ENCODE peak calls at places on chromosomes 12 and 14, in seven cellular contexts. B is fibroblast of pulmonary artery; U is activated T-cell treated with anti-CD3 and anti-CD28 coated beads for 1 hour; O is amniotic stem cell; I is stimulated activated CD4-positive, alpha-beta T cell treated with anti-CD3 and anti-CD28 coated beads, Interleukin-15, amount 100 ng/mL, for 1 hour; J is mucosa of descending colon; N is GM12892. K is an unnamed sample.

GRCh38 chr12:80352476-80352875 is 91.6 kb upstream of the PTPRQ start:
- DNase-seq in O (no peak), I (no peak), B (no peak), U (no peak), J (no peak), N (no peak), K (no peak)

GRCh38 chr14:73776194-73776537 is 62.0 kb upstream of the PNMA1 start:
- DNase-seq in O (no peak), N (no peak), I (no peak), J (no peak), U (no peak), B (no peak), K (no peak)

GRCh38 chr12:80412343-80412953 is 31.6 kb upstream of the PTPRQ start:
- DNase-seq in J (peak; percentile 7), U (no peak), O (peak; percentile 49), N (no peak), B (peak; percentile 76), I (no peak), K (peak; percentile 2)

GRCh38 chr12:113443030-113443539 is 20.9 kb downstream of the SDSL start:
- DNase-seq in B (no peak), O (no peak), U (no peak), J (no peak), N (no peak), I (no peak), K (no peak)

GRCh38 chr12:26195641-26196423 is 459 bp downstream of the SSPN start:
- DNase-seq in N (peak; percentile 13), O (peak; percentile 50), B (peak; percentile 38), U (no peak), J (peak; percentile 67), I (no peak), K (no peak)

GRCh38 chr12:50862316-50862715 is 19.6 kb downstream of the TMPRSS12 start:
- DNase-seq in J (no peak), N (no peak), O (peak; percentile 36), I (no peak), B (peak; percentile 61), U (no peak), K (no peak)

GRCh38 chr14:54572316-54572715 is 5.4 kb downstream of the SAMD4A start:
- DNase-seq in J (peak; percentile 51), O (no peak), U (no peak), N (no peak), I (no peak), B (peak; percentile 54), K (no peak)

GRCh38 chr12:86719381-86719780 is 463.2 kb upstream of the MGAT4C start:
- DNase-seq in B (peak; percentile 44), O (no peak), I (no peak), U (no peak), N (no peak), J (no peak), K (no peak)

GRCh38 chr12:38159591-38160317 is 156.8 kb upstream of the ALG10B start:
- DNase-seq in N (no peak), J (no peak), B (no peak), I (no peak), U (no peak), O (no peak), K (no peak)

K was measured in GM19239.